ENCODE peak calls at places on chromosome 16, in five cellular contexts. P is Calu3, F is astrocyte of the cerebellum, G is RWPE1, U is activated B cell treated with CpG ODN at 0.5 μM for 24 hours. V is an unnamed sample.

GRCh38 chr16:9443864-9444263 is 352.4 kb downstream of the HAPSTR1 start:
- DNase-seq in G (no peak), U (no peak), F (no peak), P (no peak), V (no peak)

GRCh38 chr16:80837421-80838263 is 33.2 kb upstream of the CDYL2 start:
- DNase-seq in U (no peak), F (no peak), G (no peak), P (no peak), V (no peak)

GRCh38 chr16:10027553-10027952 is 154.7 kb downstream of the GRIN2A start:
- DNase-seq in F (no peak), G (no peak), U (no peak), P (no peak), V (no peak)

GRCh38 chr16:1472974-1473373 is 1.9 kb downstream of the CLCN7 start:
- DNase-seq in G (no peak), F (no peak), P (no peak), U (no peak), V (no peak)

GRCh38 chr16:88552815-88553214 is 17.4 kb upstream of the ZC3H18 start:
- DNase-seq in G (no peak), U (no peak), F (no peak), P (no peak), V (no peak)

GRCh38 chr16:72517154-72517553 is 345.2 kb upstream of the PMFBP1 start:
- DNase-seq in P (no peak), G (no peak), U (no peak), F (no peak), V (no peak)

GRCh38 chr16:79651363-79651762 is 50.8 kb upstream of the MAF start:
- DNase-seq in F (peak), G (peak), P (peak), U (no peak), V (no peak)

GRCh38 chr16:89175280-89176146 is 4.0 kb downstream of the CDH15 start:
- DNase-seq in P (no peak), G (no peak), U (no peak), F (no peak), V (no peak)

GRCh38 chr16:797120-797420 is 3.5 kb downstream of the GNG13 start:
- DNase-seq in P (peak), F (no peak), G (peak), U (no peak), V (no peak)

GRCh38 chr16:81623365-81624102 is 155.6 kb upstream of the PLCG2 start:
- DNase-seq in G (no peak), F (no peak), P (peak), U (no peak), V (peak)

GRCh38 chr16:65975049-65975708 is 391.3 kb upstream of the CDH5 start:
- DNase-seq in F (no peak), P (no peak), G (peak), U (no peak), V (no peak)

GRCh38 chr16:48124266-48124665 is 31.5 kb downstream of the ABCC12 start:
- DNase-seq in G (no peak), U (no peak), F (no peak), P (no peak), V (no peak)

GRCh38 chr16:74699666-74700065 is 996 bp downstream of the MLKL start:
- DNase-seq in U (no peak), G (no peak), F (no peak), P (no peak), V (no peak)

GRCh38 chr16:19872179-19872863 is 12.3 kb downstream of the GPRC5B start:
- DNase-seq in P (no peak), G (no peak), F (no peak), U (no peak), V (no peak)

GRCh38 chr16:84484579-84485254 is 19.7 kb downstream of the MEAK7 start:
- DNase-seq in F (peak), G (no peak), P (peak), U (no peak), V (no peak)

GRCh38 chr16:82639666-82640336 is 13.0 kb downstream of the CDH13 start:
- DNase-seq in P (peak), U (no peak), G (peak), F (no peak), V (peak)

GRCh38 chr16:54970016-54970415 is 39.4 kb downstream of the IRX5 start:
- DNase-seq in F (no peak), U (no peak), G (no peak), P (no peak), V (no peak)

GRCh38 chr16:87754535-87754934 is 11.3 kb downstream of the KLHDC4 start:
- DNase-seq in P (no peak), U (no peak), F (no peak), G (no peak), V (no peak)

GRCh38 chr16:23293016-23293415 is 9.1 kb upstream of the SCNN1B start:
- DNase-seq in U (no peak), F (no peak), P (no peak), G (no peak), V (no peak)

GRCh38 chr16:19700319-19700781 is 17.7 kb downstream of the KNOP1 start:
- DNase-seq in U (no peak), G (peak), P (peak), F (peak), V (no peak)

GRCh38 chr16:5604770-5605169 is 507.2 kb upstream of the EEF2KMT start:
- DNase-seq in U (no peak), P (peak), F (peak), G (no peak), V (no peak)

GRCh38 chr16:23948949-23949392 is 113.2 kb downstream of the PRKCB start:
- DNase-seq in G (no peak), P (no peak), U (no peak), F (no peak), V (peak)

GRCh38 chr16:68345958-68346635 is 35.3 kb downstream of the PRMT7 start:
- DNase-seq in F (no peak), P (no peak), U (no peak), G (no peak), V (no peak)

GRCh38 chr16:28486266-28486665 is 5.6 kb downstream of the CLN3 start:
- DNase-seq in U (no peak), G (no peak), P (no peak), F (no peak), V (no peak)

GRCh38 chr16:73365010-73365409 is 317.1 kb upstream of the ZFHX3 start:
- DNase-seq in P (peak), G (no peak), F (no peak), U (no peak), V (no peak)

GRCh38 chr16:71721066-71721740 is 3.3 kb downstream of the PHLPP2 start:
- DNase-seq in U (no peak), G (no peak), P (no peak), F (no peak), V (no peak)

GRCh38 chr16:84024854-84025253 is 17.7 kb downstream of the SLC38A8 start:
- DNase-seq in P (no peak), F (peak), U (no peak), G (peak), V (no peak)

GRCh38 chr16:15041260-15042011 is 14.4 kb downstream of the NTAN1 start:
- DNase-seq in P (no peak), G (peak), F (no peak), U (no peak), V (no peak)

GRCh38 chr16:67406111-67406593 is 10.1 kb downstream of the ZDHHC1 start:
- DNase-seq in P (no peak), G (no peak), U (no peak), F (no peak), V (no peak)

GRCh38 chr16:48892884-48893283 is 282.9 kb upstream of the N4BP1 start:
- DNase-seq in F (no peak), U (no peak), G (no peak), P (no peak), V (no peak)

GRCh38 chr16:23505180-23505665 is 5.1 kb downstream of the GGA2 start:
- DNase-seq in U (no peak), G (no peak), F (peak), P (no peak), V (no peak)

GRCh38 chr16:90057738-90058173 is 19.4 kb downstream of the PRDM7 start:
- DNase-seq in F (no peak), G (peak), P (no peak), U (no peak), V (no peak)

GRCh38 chr16:74633686-74634085 is 26.8 kb upstream of the GLG1 start:
- DNase-seq in G (no peak), F (no peak), P (no peak), U (no peak), V (no peak)

GRCh38 chr16:68041783-68042182 is 18.7 kb downstream of the DUS2 start:
- DNase-seq in F (no peak), P (no peak), U (no peak), G (no peak), V (no peak)

GRCh38 chr16:70738083-70738977 is 52.5 kb upstream of the MTSS2 start:
- DNase-seq in G (peak), P (peak), U (no peak), F (no peak), V (no peak)

GRCh38 chr16:54342966-54343365 is 56.4 kb upstream of the IRX3 start:
- DNase-seq in P (no peak), U (no peak), G (no peak), F (no peak), V (no peak)

GRCh38 chr16:16143038-16143763 is 80.1 kb downstream of the ABCC6 start:
- DNase-seq in P (peak), U (no peak), F (no peak), G (no peak), V (no peak)

GRCh38 chr16:12215302-12216105 is 239.0 kb downstream of the SNX29 start:
- DNase-seq in G (no peak), P (no peak), F (no peak), U (no peak), V (no peak)
- TF ChIP-seq CTCF in G (no peak), P (peak), F (peak), U (no peak), V (no peak)

DNA sequence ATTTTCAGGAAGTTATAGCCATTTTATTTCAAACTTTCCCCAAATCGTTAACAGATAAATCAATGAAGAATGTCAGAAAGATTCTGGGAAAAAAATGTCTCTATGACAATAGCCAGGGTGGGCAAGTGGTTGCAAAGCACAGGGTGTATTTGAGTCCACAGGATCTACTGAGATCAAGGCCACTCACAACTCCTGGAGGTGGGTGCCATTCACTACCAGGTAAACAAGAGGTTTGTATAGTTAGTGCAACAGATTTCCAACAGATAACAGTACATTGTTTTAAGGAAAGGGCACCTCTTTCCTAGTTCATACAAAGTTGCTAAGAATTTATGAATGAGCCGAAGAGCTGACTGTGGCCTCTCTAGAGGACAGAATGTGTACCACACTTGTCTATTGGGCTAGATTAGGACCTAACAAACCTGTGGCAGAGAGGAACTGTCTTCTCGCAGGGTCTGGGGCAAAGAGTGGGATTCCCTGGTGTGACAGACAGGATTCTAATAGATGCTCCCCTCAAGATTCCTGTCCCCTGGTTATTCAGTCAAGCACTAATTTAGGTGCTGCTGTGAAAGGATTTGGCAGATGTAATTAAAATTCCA is 52.0 kb upstream of the ZNF629 start:
- DNase-seq in G (no peak), P (no peak), U (no peak), F (no peak), V (no peak)
- TF ChIP-seq CTCF in G (no peak), P (no peak), U (no peak), F (peak), V (no peak)

GRCh38 chr16:30985401-30986128 is 558 bp downstream of the HSD3B7 start:
- DNase-seq in P (peak), U (no peak), G (peak), F (no peak), V (no peak)
- TF ChIP-seq CTCF in P (no peak), U (no peak), G (no peak), F (no peak), V (no peak)

DNA sequence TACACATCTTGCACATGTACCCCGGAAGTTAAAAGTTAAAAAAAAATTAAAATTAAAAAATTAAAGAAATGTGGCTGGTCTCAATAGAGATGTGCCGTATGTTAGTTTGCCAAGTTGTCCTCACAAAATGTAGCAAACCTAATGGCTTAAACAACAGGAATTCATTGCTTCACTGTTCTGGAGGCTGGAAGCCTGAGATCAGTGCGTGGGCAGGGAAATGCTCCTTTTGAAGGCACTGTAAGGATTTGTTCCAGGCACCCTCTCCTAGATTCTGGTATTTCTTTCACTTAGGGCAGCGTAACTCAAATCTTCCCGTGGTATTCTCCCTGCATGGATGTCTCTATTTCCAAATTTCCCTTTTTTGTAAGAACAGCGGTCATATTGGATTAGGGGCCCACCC is 32.7 kb upstream of the MON1B start:
- DNase-seq in G (no peak), F (no peak), U (no peak), P (no peak), V (no peak)
- TF ChIP-seq CTCF in G (no peak), F (no peak), U (no peak), P (no peak), V (no peak)

DNA sequence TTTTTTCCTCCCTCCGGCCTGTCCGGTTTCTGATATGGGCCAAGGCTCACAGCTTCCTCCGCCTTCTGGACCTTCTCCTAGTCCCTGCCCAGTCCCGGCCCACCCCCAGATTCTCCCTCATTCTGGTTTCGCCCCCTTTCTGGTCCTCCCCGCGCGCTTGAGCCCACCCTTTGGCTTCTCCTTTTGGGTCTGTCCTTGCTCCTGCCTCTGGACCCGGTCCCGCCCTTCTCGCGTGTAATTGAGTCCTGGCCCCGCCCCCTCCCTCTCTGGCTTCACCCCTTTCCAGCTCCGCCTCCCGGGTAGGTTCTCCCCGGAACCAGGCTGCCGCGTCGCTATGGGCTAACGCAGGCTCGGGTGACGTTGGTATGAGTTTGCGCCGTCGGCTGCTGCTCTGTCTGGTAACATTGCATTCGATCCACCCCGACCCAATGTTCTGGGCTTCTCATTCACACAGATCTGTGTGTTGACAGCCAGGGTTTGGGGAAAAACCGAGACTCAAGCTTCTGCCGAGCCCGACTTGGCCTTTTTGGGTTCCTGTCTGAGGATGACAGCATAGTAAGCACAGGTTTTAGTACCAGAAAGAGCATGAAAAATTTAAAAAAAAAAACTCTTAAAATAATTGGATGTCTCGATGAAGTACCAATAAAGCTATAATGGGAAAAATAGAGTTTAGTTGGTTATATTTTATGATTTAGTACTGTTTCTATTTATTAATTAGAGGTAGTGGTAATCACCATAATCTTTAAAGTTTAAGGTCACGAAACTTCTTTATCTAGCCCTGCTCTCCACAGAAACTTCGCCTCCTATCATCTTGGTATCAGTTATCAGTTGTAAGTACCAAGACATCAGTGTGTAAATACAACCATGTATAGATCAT is 14.8 kb upstream of the EEF2K start:
- DNase-seq in G (peak), U (peak), F (peak), P (peak), V (peak)
- TF ChIP-seq CTCF in G (no peak), U (no peak), F (no peak), P (no peak), V (no peak)

GRCh38 chr16:31872201-31872600 is 1.4 kb upstream of the ZNF267 start:
- DNase-seq in F (no peak), P (no peak), G (no peak), U (no peak), V (no peak)

GRCh38 chr16:31871510-31871909 is 2.1 kb upstream of the ZNF267 start:
- DNase-seq in U (no peak), P (no peak), G (no peak), F (no peak), V (no peak)

GRCh38 chr16:31868701-31869167 is 4.9 kb upstream of the ZNF267 start:
- DNase-seq in F (peak), P (peak), U (peak), G (peak), V (peak)

GRCh38 chr16:31869511-31870201 is 4.0 kb upstream of the ZNF267 start:
- DNase-seq in G (peak), P (no peak), U (no peak), F (no peak), V (peak)

GRCh38 chr16:31870809-31871208 is 2.8 kb upstream of the ZNF267 start:
- DNase-seq in P (no peak), U (no peak), G (no peak), F (no peak), V (no peak)
- TF ChIP-seq CTCF in P (no peak), U (no peak), G (no peak), F (no peak), V (no peak)

V was measured in CD4-positive, alpha-beta T cell.